ENCODE peak calls at places on chromosomes 1 and 21, in nine cellular contexts. U is A549, H is IMR-90, T is transverse colon, J is adrenal gland, C is esophagus muscularis mucosa, N is upper lobe of left lung, F is ovary, E is heart left ventricle. Z is an unnamed sample.

GRCh38 chr1:227776277-227776676 is 39.2 kb upstream of the PRSS38 start:
- DNase-seq in U (no peak), H (peak), T (no peak), J (no peak), C (no peak), N (no peak), F (no peak), E (no peak), Z (no peak)

GRCh38 chr1:36948147-36948546 is 86.2 kb downstream of the GRIK3 start:
- DNase-seq in U (no peak), H (no peak), T (no peak), J (no peak), C (no peak), N (no peak), F (no peak), E (no peak), Z (no peak)

GRCh38 chr1:57162607-57163235 is 196.9 kb upstream of the C8B start:
- DNase-seq in U (no peak), H (no peak), T (no peak), J (no peak), C (no peak), N (no peak), F (no peak), E (peak), Z (peak)

GRCh38 chr1:221829327-221830011 is 87.6 kb upstream of the DUSP10 start:
- DNase-seq in U (peak), H (peak), T (no peak), J (no peak), C (peak), N (no peak), F (no peak), E (no peak), Z (no peak)

GRCh38 chr21:15809818-15810217 is 80.0 kb downstream of the USP25 start:
- DNase-seq in U (no peak), H (peak), T (no peak), J (no peak), C (no peak), N (no peak), F (no peak), E (no peak), Z (no peak)

GRCh38 chr1:32900371-32900955 is 726 bp downstream of the TMEM54 start:
- DNase-seq in U (no peak), H (peak), T (no peak), J (no peak), C (no peak), N (no peak), F (no peak), E (no peak), Z (no peak)

GRCh38 chr21:34726627-34727337 is 58.0 kb downstream of the CLIC6 start:
- DNase-seq in U (no peak), H (peak), T (no peak), J (no peak), C (no peak), N (no peak), F (no peak), E (no peak), Z (no peak)

GRCh38 chr1:3695326-3696217 is 43.3 kb downstream of the TP73 start:
- DNase-seq in U (peak), H (peak), T (peak), J (peak), C (no peak), N (peak), F (peak), E (peak), Z (peak)

GRCh38 chr1:8194481-8195227 is 123.3 kb upstream of the SLC45A1 start:
- DNase-seq in U (peak), H (peak), T (no peak), J (no peak), C (no peak), N (no peak), F (no peak), E (no peak), Z (no peak)

GRCh38 chr1:85581802-85582686 is 1.5 kb downstream of the CCN1 start:
- DNase-seq in U (no peak), H (peak), T (peak), J (peak), C (peak), N (no peak), F (no peak), E (peak), Z (no peak)

GRCh38 chr21:34874689-34875513 is 174.2 kb downstream of the RUNX1 start:
- DNase-seq in U (no peak), H (no peak), T (no peak), J (no peak), C (no peak), N (no peak), F (no peak), E (no peak), Z (no peak)

GRCh38 chr1:248164031-248164430 is 10.6 kb upstream of the OR2M2 start:
- DNase-seq in U (no peak), H (no peak), T (no peak), J (no peak), C (no peak), N (peak), F (no peak), E (no peak), Z (no peak)

GRCh38 chr21:33937931-33938339 is 22.3 kb upstream of the ATP5PO start:
- DNase-seq in U (no peak), H (no peak), T (no peak), J (no peak), C (no peak), N (no peak), F (no peak), E (no peak), Z (no peak)

GRCh38 chr21:45541221-45542039 is 810 bp downstream of the SLC19A1 start:
- DNase-seq in U (peak), H (peak), T (peak), J (peak), C (no peak), N (peak), F (peak), E (peak), Z (peak)

GRCh38 chr21:29299046-29299905 is 554 bp downstream of the BACH1 start:
- DNase-seq in U (peak), H (peak), T (peak), J (peak), C (peak), N (peak), F (peak), E (peak), Z (peak)

GRCh38 chr1:51877434-51878306 is 857 bp downstream of the NRDC start:
- DNase-seq in U (no peak), H (peak), T (peak), J (peak), C (no peak), N (no peak), F (no peak), E (no peak), Z (no peak)

GRCh38 chr1:214352838-214353237 is 71.9 kb downstream of the SMYD2 start:
- DNase-seq in U (no peak), H (peak), T (no peak), J (no peak), C (no peak), N (no peak), F (no peak), E (no peak), Z (no peak)

GRCh38 chr1:227774721-227775665 is 39.8 kb downstream of the SNAP47 start:
- DNase-seq in U (no peak), H (no peak), T (no peak), J (no peak), C (no peak), N (peak), F (no peak), E (no peak), Z (peak)

GRCh38 chr1:165034136-165034535 is 322.4 kb downstream of the LMX1A start:
- DNase-seq in U (no peak), H (no peak), T (no peak), J (no peak), C (no peak), N (no peak), F (no peak), E (no peak), Z (no peak)

GRCh38 chr1:35369922-35370671 is 101.6 kb downstream of the ZMYM4 start:
- DNase-seq in U (no peak), H (peak), T (peak), J (peak), C (no peak), N (no peak), F (peak), E (peak), Z (no peak)

GRCh38 chr1:61930246-61930645 is 188.0 kb downstream of the PATJ start:
- DNase-seq in U (no peak), H (no peak), T (no peak), J (no peak), C (no peak), N (no peak), F (no peak), E (no peak), Z (no peak)

GRCh38 chr1:200483491-200484143 is 73.8 kb upstream of the ZNF281 start:
- DNase-seq in U (peak), H (peak), T (no peak), J (peak), C (no peak), N (no peak), F (no peak), E (no peak), Z (peak)

GRCh38 chr1:181036107-181036843 is 2.5 kb downstream of the MR1 start:
- DNase-seq in U (no peak), H (no peak), T (no peak), J (no peak), C (no peak), N (no peak), F (no peak), E (no peak), Z (no peak)

GRCh38 chr1:8516793-8517556 is 199.1 kb downstream of the SLC45A1 start:
- DNase-seq in U (no peak), H (peak), T (no peak), J (no peak), C (no peak), N (no peak), F (no peak), E (no peak), Z (no peak)

GRCh38 chr21:45294509-45295291 is 7.0 kb upstream of the POFUT2 start:
- DNase-seq in U (no peak), H (peak), T (peak), J (peak), C (peak), N (peak), F (peak), E (peak), Z (peak)

GRCh38 chr1:246629030-246629429 is 62.8 kb downstream of the CNST start:
- DNase-seq in U (no peak), H (no peak), T (no peak), J (no peak), C (no peak), N (no peak), F (no peak), E (no peak), Z (no peak)

GRCh38 chr1:27087371-27087941 is 67.5 kb downstream of the SLC9A1 start:
- DNase-seq in U (no peak), H (no peak), T (no peak), J (no peak), C (no peak), N (no peak), F (no peak), E (no peak), Z (no peak)

GRCh38 chr1:39154553-39155361 is 49.7 kb upstream of the MACF1 start:
- DNase-seq in U (no peak), H (peak), T (peak), J (peak), C (no peak), N (no peak), F (peak), E (peak), Z (peak)

GRCh38 chr1:99327357-99327756 is 63.1 kb downstream of the PLPPR4 start:
- DNase-seq in U (no peak), H (no peak), T (no peak), J (no peak), C (no peak), N (no peak), F (no peak), E (no peak), Z (no peak)

GRCh38 chr1:99328171-99328570 is 63.9 kb downstream of the PLPPR4 start:
- DNase-seq in U (no peak), H (no peak), T (no peak), J (no peak), C (no peak), N (no peak), F (no peak), E (no peak), Z (no peak)

GRCh38 chr1:99331083-99331482 is 66.8 kb downstream of the PLPPR4 start:
- DNase-seq in U (no peak), H (no peak), T (no peak), J (no peak), C (no peak), N (no peak), F (no peak), E (no peak), Z (no peak)

GRCh38 chr1:99326215-99326949 is 62.1 kb downstream of the PLPPR4 start:
- DNase-seq in U (no peak), H (no peak), T (no peak), J (no peak), C (no peak), N (no peak), F (no peak), E (no peak), Z (no peak)
- TF ChIP-seq CTCF in U (no peak), H (peak), T (no peak), J (peak), C (no peak), N (peak), F (no peak), E (peak), Z (peak)

GRCh38 chr21:41952568-41953248 is 1.1 kb downstream of the C2CD2 start:
- DNase-seq in U (no peak), H (peak), T (peak), J (peak), C (no peak), N (no peak), F (no peak), E (no peak), Z (no peak)
- H3K4me3 ChIP-seq in U (peak), H (peak), T (peak), J (peak), C (peak), N (peak), F (peak), E (peak), Z (peak)

GRCh38 chr1:111141803-111142202 is 1.8 kb downstream of the CEPT1 start:
- DNase-seq in U (no peak), H (no peak), T (no peak), J (no peak), C (no peak), N (no peak), F (no peak), E (no peak), Z (no peak)

GRCh38 chr1:111139234-111139955 is 498 bp downstream of the DRAM2 start:
- DNase-seq in U (peak), H (peak), T (peak), J (peak), C (no peak), N (no peak), F (no peak), E (peak), Z (no peak)

GRCh38 chr1:111141245-111141644 is 1.2 kb downstream of the CEPT1 start:
- DNase-seq in U (no peak), H (no peak), T (no peak), J (no peak), C (no peak), N (no peak), F (no peak), E (no peak), Z (no peak)

GRCh38 chr1:111140680-111140967 is 601 bp downstream of the CEPT1 start:
- DNase-seq in U (peak), H (peak), T (peak), J (peak), C (no peak), N (no peak), F (no peak), E (no peak), Z (no peak)

GRCh38 chr1:111139956-111140679 is at the start of the genes CEPT1 and DRAM2:
- DNase-seq in U (peak), H (peak), T (peak), J (peak), C (peak), N (peak), F (peak), E (peak), Z (peak)
- TF ChIP-seq POLR2A in U (peak), H (no peak), T (peak), J (peak), C (peak), N (peak), F (peak), E (no peak), Z (peak)

GRCh38 chr1:197151185-197151584 is 4.7 kb upstream of the ASPM start:
- DNase-seq in U (no peak), H (no peak), T (no peak), J (no peak), C (no peak), N (no peak), F (no peak), E (no peak), Z (no peak)

GRCh38 chr1:197159461-197159860 is 13.0 kb upstream of the ASPM start:
- DNase-seq in U (no peak), H (no peak), T (no peak), J (no peak), C (no peak), N (no peak), F (no peak), E (no peak), Z (no peak)

GRCh38 chr1:197152662-197153061 is 6.2 kb upstream of the ASPM start:
- DNase-seq in U (no peak), H (no peak), T (no peak), J (no peak), C (no peak), N (no peak), F (no peak), E (no peak), Z (no peak)

DNA sequence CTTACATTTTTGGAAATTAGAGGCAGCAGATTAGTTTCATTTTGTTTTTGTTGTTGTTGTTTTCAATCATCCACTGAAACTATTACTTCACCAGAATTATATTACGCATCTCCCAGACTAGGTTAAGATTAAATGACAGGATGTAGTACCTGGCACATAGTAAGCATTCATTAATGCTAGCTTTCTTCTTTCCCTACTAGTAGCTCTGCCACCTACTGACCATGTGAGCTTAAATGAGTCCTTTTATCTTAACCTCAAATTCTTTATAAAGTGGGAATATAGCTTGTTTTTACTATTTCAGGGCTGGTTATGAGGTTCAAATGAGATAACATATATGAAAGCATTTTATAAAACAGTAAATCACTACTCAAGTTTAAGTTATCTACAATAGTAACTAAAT is 10.2 kb upstream of the ASPM start:
- DNase-seq in U (no peak), H (no peak), T (no peak), J (no peak), C (no peak), N (no peak), F (no peak), E (no peak), Z (no peak)
- TF ChIP-seq CTCF in U (peak), H (no peak), T (no peak), J (no peak), C (no peak), N (no peak), F (no peak), E (no peak), Z (peak)

DNA sequence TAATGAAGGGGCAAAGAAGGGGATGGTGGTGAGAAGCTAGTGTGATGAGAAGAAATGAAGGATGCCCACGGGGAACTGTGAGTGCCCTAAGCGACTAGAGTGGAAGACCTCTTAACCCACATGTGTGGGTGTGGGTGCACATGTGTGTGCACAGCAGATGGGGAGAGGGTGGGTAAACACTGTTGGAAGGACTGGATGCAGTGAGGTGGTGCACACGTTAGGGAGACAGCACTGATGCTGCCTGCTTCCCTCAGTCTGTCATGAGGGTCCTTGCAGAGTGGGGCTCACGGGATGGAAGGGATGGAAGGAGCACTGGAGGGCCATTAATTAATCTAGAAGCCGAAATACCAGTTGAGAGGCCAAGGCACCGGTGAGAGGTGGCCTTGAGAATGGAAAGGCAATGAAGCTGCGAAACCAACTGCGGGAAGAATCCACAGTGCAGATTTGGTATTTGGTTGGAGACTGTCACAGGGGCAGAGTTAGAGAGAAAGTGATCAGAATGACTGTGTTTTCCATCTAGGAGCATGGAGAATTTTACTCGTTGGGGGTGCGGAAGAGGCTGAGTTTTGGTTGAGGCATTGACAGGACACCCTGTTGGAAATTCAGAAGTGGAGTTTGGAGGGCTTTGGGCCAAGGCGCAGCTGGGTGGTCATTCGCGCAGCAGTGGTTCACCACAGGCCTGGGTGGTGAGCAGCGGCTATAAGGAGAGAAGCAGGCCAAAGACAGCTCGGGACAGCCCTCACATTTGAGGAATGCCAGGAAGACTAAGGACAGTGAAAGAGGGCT is 15.8 kb downstream of the RCSD1 start:
- DNase-seq in U (no peak), H (no peak), T (no peak), J (no peak), C (no peak), N (no peak), F (no peak), E (no peak), Z (no peak)
- H3K4me3 ChIP-seq in U (no peak), H (no peak), T (no peak), J (no peak), C (no peak), N (no peak), F (no peak), E (no peak), Z (no peak)

DNA sequence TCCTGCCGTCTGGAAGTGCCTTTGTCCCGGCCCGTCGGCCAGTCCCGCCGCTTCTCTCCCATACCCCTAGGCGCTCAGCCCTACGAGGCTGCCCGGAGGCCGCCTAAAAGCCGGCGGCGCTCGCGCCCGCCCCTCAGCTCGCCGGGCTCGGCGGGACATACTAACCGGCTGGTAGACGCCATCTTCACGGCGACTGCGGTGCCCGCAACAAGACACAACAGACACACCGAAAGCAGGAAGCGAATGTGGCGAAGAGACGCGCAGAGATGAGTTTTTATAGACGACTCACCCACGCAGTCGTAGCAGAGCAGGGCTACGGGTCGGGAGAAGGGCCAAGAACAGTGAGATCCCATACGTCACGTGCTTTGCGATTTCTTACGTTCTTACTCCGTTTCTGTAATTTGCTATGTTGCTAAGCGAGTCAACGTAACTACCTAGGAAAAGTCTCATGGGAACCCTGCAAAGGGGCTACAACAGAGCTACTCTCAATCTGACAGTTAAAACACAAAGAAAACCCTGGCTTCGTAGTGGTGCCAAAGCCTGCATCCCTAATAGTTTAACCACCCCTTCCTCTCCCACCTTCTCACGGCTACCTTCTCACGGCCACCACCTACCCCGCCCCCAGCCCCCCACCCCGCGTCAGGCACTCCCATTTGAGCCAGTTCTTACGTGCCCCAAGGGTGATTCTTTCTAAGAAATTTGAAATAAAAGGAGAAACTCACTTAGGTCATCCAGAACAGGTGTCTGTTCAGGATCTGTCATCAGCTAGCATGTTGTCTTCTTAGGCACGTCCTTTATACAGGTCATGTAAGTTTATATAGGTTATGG is at the start of gene GTF2B:
- DNase-seq in U (peak), H (peak), T (peak), J (peak), C (peak), N (peak), F (peak), E (peak), Z (peak)
- TF ChIP-seq POLR2A in U (peak), H (peak), T (peak), J (peak), C (peak), N (peak), F (peak), E (no peak), Z (peak)

GRCh38 chr1:210250998-210251679 is 18.5 kb downstream of the SERTAD4 start:
- DNase-seq in U (peak), H (no peak), T (peak), J (no peak), C (no peak), N (peak), F (peak), E (peak), Z (no peak)
- TF ChIP-seq CTCF in U (no peak), H (no peak), T (no peak), J (no peak), C (no peak), N (no peak), F (no peak), E (no peak), Z (no peak)

Z was measured in right lobe of liver.